ENCODE peak calls at places on chromosomes 12 and 14, in five cellular contexts. B is prostate gland, J is right cardiac atrium, Z is AG04450, I is A549. K is an unnamed sample.

GRCh38 chr12:104291867-104292524 is 11.5 kb upstream of the EID3 start:
- DNase-seq in B (no peak), J (no peak), Z (no peak), I (peak; percentile 53), K (no peak)

GRCh38 chr12:21659383-21659782 is 1.7 kb upstream of the LDHB start:
- DNase-seq in B (no peak), J (no peak), Z (no peak), I (peak; percentile 36), K (no peak)

GRCh38 chr14:103367995-103368394 is 17.2 kb upstream of the MARK3 start:
- DNase-seq in B (no peak), J (no peak), Z (no peak), I (no peak), K (no peak)

GRCh38 chr14:90500665-90501370 is 104.0 kb downstream of the CALM1 start:
- DNase-seq in B (no peak), J (no peak), Z (no peak), I (no peak), K (no peak)

GRCh38 chr12:120249875-120250795 is 15.4 kb downstream of the PXN start:
- DNase-seq in B (no peak), J (peak; percentile 92), Z (no peak), I (no peak), K (no peak)

GRCh38 chr12:31325524-31325875 is 450 bp downstream of the SINHCAF start:
- DNase-seq in B (no peak), J (no peak), Z (no peak), I (peak; percentile 19), K (peak; percentile 15)

GRCh38 chr14:95683793-95684192 is 2.4 kb upstream of the TCL1B start:
- DNase-seq in B (no peak), J (no peak), Z (no peak), I (peak; percentile 34), K (no peak)

GRCh38 chr12:59086124-59086523 is 165.8 kb upstream of the LRIG3 start:
- DNase-seq in B (no peak), J (no peak), Z (no peak), I (no peak), K (no peak)

GRCh38 chr12:51098611-51099010 is 15.2 kb upstream of the CSRNP2 start:
- DNase-seq in B (no peak), J (no peak), Z (no peak), I (no peak), K (no peak)

GRCh38 chr12:100555722-100556121 is 17.8 kb upstream of the GAS2L3 start:
- DNase-seq in B (no peak), J (no peak), Z (no peak), I (no peak), K (no peak)

GRCh38 chr14:34981743-34982420 is 910 bp upstream of the SRP54 start:
- DNase-seq in B (peak; percentile 23), J (no peak), Z (peak; percentile 4), I (peak; percentile 58), K (peak; percentile 32)

GRCh38 chr12:58034311-58034710 is 92.9 kb downstream of the ATP23 start:
- DNase-seq in B (no peak), J (no peak), Z (no peak), I (no peak), K (no peak)

GRCh38 chr12:67661311-67662011 is 12.9 kb downstream of the DYRK2 start:
- DNase-seq in B (no peak), J (no peak), Z (no peak), I (no peak), K (no peak)

GRCh38 chr12:121792607-121793500 is 634 bp downstream of the RHOF start:
- DNase-seq in B (no peak), J (peak; percentile 39), Z (no peak), I (no peak), K (no peak)

GRCh38 chr14:100214768-100215079 is 24.2 kb upstream of the YY1 start:
- DNase-seq in B (no peak), J (no peak), Z (no peak), I (no peak), K (no peak)
- H3K4me3 ChIP-seq in B (peak overlapping the region; percentile 66), J (peak overlapping the region; percentile 55), Z (peak overlapping the region; percentile 71), I (peak overlapping the region; percentile 93), K (peak overlapping the region; percentile 5)

GRCh38 chr12:24945822-24946221 is 3.1 kb downstream of the BCAT1 start:
- DNase-seq in B (no peak), J (no peak), Z (no peak), I (no peak), K (no peak)
- H3K4me3 ChIP-seq in B (no peak overlapping the region), J (no peak overlapping the region), Z (peak overlapping the region; percentile 86), I (no peak overlapping the region), K (no peak overlapping the region)

GRCh38 chr14:24366664-24367505 is 1.1 kb upstream of the NFATC4 start:
- DNase-seq in B (peak; percentile 91), J (peak; percentile 93), Z (peak; percentile 83), I (peak; percentile 84), K (peak; percentile 98)

GRCh38 chr14:24364841-24365240 is 3.1 kb upstream of the NFATC4 start:
- DNase-seq in B (no peak), J (no peak), Z (no peak), I (no peak), K (no peak)

GRCh38 chr14:24365600-24366374 is 2.2 kb upstream of the NFATC4 start:
- DNase-seq in B (peak; percentile 90), J (peak; percentile 91), Z (peak; percentile 73), I (peak; percentile 86), K (peak; percentile 92)

GRCh38 chr14:24367506-24368214 is at the start of gene NFATC4:
- DNase-seq in B (peak; percentile 56), J (peak; percentile 85), Z (peak; percentile 90), I (peak; percentile 61), K (peak; percentile 93)

DNA sequence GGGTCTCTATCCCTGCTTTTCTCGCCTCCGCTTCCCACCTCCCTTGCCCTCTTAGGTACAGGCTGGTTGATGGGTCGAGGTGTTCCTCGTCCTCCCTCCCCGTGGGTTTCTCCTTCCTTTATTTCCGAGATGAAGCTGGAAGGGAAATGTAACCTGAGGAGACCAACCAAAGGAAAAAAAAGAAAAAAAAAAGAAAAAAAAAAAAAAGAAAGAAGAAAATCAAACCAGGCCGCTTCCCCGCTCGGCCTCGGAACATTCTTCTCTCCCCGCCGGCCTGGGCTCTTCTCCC is 1.7 kb upstream of the NFATC4 start:
- DNase-seq in B (no peak), J (no peak), Z (no peak), I (no peak), K (no peak)
- H3K4me3 ChIP-seq in B (peak overlapping the region; percentile 46), J (peak overlapping the region; percentile 83), Z (peak overlapping the region; percentile 46), I (peak overlapping the region; percentile 39), K (peak overlapping the region; percentile 80)

GRCh38 chr14:52314521-52315354 is 626 bp downstream of the PTGER2 start:
- DNase-seq in B (no peak), J (peak; percentile 26), Z (no peak), I (no peak), K (peak; percentile 10)
- H3K4me3 ChIP-seq in B (peak overlapping the region; percentile 47), J (peak overlapping the region; percentile 14), Z (peak overlapping the region; percentile 67), I (peak overlapping the region; percentile 64), K (peak overlapping the region; percentile 59)